ENCODE peak calls at places on chromosomes 7 and 10, in five cellular contexts. One of them, this sample, is unnamed.

GRCh38 chr7:27814054-27814453 is 74.1 kb downstream of the TAX1BP1 start:
- DNase-seq in T47D: no peak
- DNase-seq in iris pigment epithelial cell: peak; percentile 15
- DNase-seq in lung: no peak
- DNase-seq in SJSA1: no peak
- DNase-seq in this sample: no peak

GRCh38 chr10:68406111-68406814 is 814 bp downstream of the RUFY2 start:
- DNase-seq in T47D: peak; percentile 60
- DNase-seq in iris pigment epithelial cell: peak; percentile 72
- DNase-seq in lung: peak; percentile 48
- DNase-seq in SJSA1: peak; percentile 69
- DNase-seq in this sample: no peak

GRCh38 chr10:107011992-107012391 is 152.5 kb downstream of the SORCS1 start:
- DNase-seq in T47D: no peak
- DNase-seq in iris pigment epithelial cell: no peak
- DNase-seq in lung: no peak
- DNase-seq in SJSA1: no peak
- DNase-seq in this sample: no peak

GRCh38 chr10:48603421-48604038 is 1.3 kb downstream of the ARHGAP22 start:
- DNase-seq in T47D: no peak
- DNase-seq in iris pigment epithelial cell: no peak
- DNase-seq in lung: no peak
- DNase-seq in SJSA1: no peak
- DNase-seq in this sample: peak; percentile 54

GRCh38 chr7:134945711-134946110 is 40.6 kb upstream of the AGBL3 start:
- DNase-seq in T47D: no peak
- DNase-seq in iris pigment epithelial cell: no peak
- DNase-seq in lung: no peak
- DNase-seq in SJSA1: no peak
- DNase-seq in this sample: no peak

GRCh38 chr10:42871823-42872222 is 89.2 kb downstream of the BMS1 start:
- DNase-seq in T47D: no peak
- DNase-seq in iris pigment epithelial cell: no peak
- DNase-seq in lung: peak; percentile 18
- DNase-seq in SJSA1: no peak
- DNase-seq in this sample: no peak

GRCh38 chr7:100220833-100221718 is 1.3 kb downstream of the PVRIG start:
- DNase-seq in T47D: no peak
- DNase-seq in iris pigment epithelial cell: no peak
- DNase-seq in lung: no peak
- DNase-seq in SJSA1: peak; percentile 7
- DNase-seq in this sample: no peak

GRCh38 chr7:139423091-139423490 is 60.4 kb downstream of the KLRG2 start:
- DNase-seq in T47D: no peak
- DNase-seq in iris pigment epithelial cell: peak; percentile 67
- DNase-seq in lung: no peak
- DNase-seq in SJSA1: no peak
- DNase-seq in this sample: no peak

GRCh38 chr10:16606421-16606820 is 84.7 kb upstream of the C1QL3 start:
- DNase-seq in T47D: no peak
- DNase-seq in iris pigment epithelial cell: peak; percentile 66
- DNase-seq in lung: no peak
- DNase-seq in SJSA1: peak; percentile 7
- DNase-seq in this sample: no peak

GRCh38 chr7:79998343-79998742 is 136.3 kb upstream of the GNAI1 start:
- DNase-seq in T47D: no peak
- DNase-seq in iris pigment epithelial cell: no peak
- DNase-seq in lung: no peak
- DNase-seq in SJSA1: no peak
- DNase-seq in this sample: no peak

GRCh38 chr10:113049881-113050280 is 99.8 kb downstream of the TCF7L2 start:
- DNase-seq in T47D: no peak
- DNase-seq in iris pigment epithelial cell: no peak
- DNase-seq in lung: no peak
- DNase-seq in SJSA1: no peak
- DNase-seq in this sample: no peak

GRCh38 chr10:71795248-71795647 is 21.9 kb upstream of the VSIR start:
- DNase-seq in T47D: peak; percentile 48
- DNase-seq in iris pigment epithelial cell: peak; percentile 28
- DNase-seq in lung: no peak
- DNase-seq in SJSA1: no peak
- DNase-seq in this sample: no peak

GRCh38 chr10:49776851-49777250 is 14.7 kb upstream of the OGDHL start:
- DNase-seq in T47D: no peak
- DNase-seq in iris pigment epithelial cell: no peak
- DNase-seq in lung: no peak
- DNase-seq in SJSA1: no peak
- DNase-seq in this sample: no peak

GRCh38 chr7:97298561-97298960 is 181.1 kb downstream of the SDHAF3 start:
- DNase-seq in T47D: no peak
- DNase-seq in iris pigment epithelial cell: peak; percentile 73
- DNase-seq in lung: no peak
- DNase-seq in SJSA1: peak; percentile 6
- DNase-seq in this sample: no peak

GRCh38 chr10:72162978-72163377 is 52.8 kb upstream of the ANAPC16 start:
- DNase-seq in T47D: no peak
- DNase-seq in iris pigment epithelial cell: peak; percentile 81
- DNase-seq in lung: no peak
- DNase-seq in SJSA1: no peak
- DNase-seq in this sample: no peak

GRCh38 chr7:51351661-51352060 is 35.1 kb upstream of the COBL start:
- DNase-seq in T47D: no peak
- DNase-seq in iris pigment epithelial cell: no peak
- DNase-seq in lung: no peak
- DNase-seq in SJSA1: no peak
- DNase-seq in this sample: no peak

GRCh38 chr7:37445064-37445723 is 3.5 kb downstream of the ELMO1 start:
- DNase-seq in T47D: no peak
- DNase-seq in iris pigment epithelial cell: no peak
- DNase-seq in lung: no peak
- DNase-seq in SJSA1: no peak
- DNase-seq in this sample: no peak

GRCh38 chr10:119360181-119360921 is 153.0 kb downstream of the GRK5 start:
- DNase-seq in T47D: peak; percentile 81
- DNase-seq in iris pigment epithelial cell: peak; percentile 20
- DNase-seq in lung: no peak
- DNase-seq in SJSA1: peak; percentile 14
- DNase-seq in this sample: no peak

GRCh38 chr7:139177696-139178095 is 53.3 kb upstream of the UBN2 start:
- DNase-seq in T47D: no peak
- DNase-seq in iris pigment epithelial cell: no peak
- DNase-seq in lung: no peak
- DNase-seq in SJSA1: no peak
- DNase-seq in this sample: no peak

GRCh38 chr7:35801392-35802101 is 690 bp downstream of the SEPTIN7 start:
- DNase-seq in T47D: peak; percentile 76
- DNase-seq in iris pigment epithelial cell: peak; percentile 68
- DNase-seq in lung: peak; percentile 68
- DNase-seq in SJSA1: peak; percentile 78
- DNase-seq in this sample: peak; percentile 66

GRCh38 chr10:73553726-73554125 is 37.4 kb downstream of the USP54 start:
- DNase-seq in T47D: no peak
- DNase-seq in iris pigment epithelial cell: no peak
- DNase-seq in lung: no peak
- DNase-seq in SJSA1: no peak
- DNase-seq in this sample: no peak

GRCh38 chr10:29470355-29470705 is 164.4 kb downstream of the SVIL start:
- DNase-seq in T47D: no peak
- DNase-seq in iris pigment epithelial cell: no peak
- DNase-seq in lung: no peak
- DNase-seq in SJSA1: no peak
- DNase-seq in this sample: no peak

GRCh38 chr7:134847834-134848233 is 68.4 kb downstream of the CALD1 start:
- DNase-seq in T47D: no peak
- DNase-seq in iris pigment epithelial cell: no peak
- DNase-seq in lung: no peak
- DNase-seq in SJSA1: no peak
- DNase-seq in this sample: no peak

GRCh38 chr7:116809636-116810266 is 52.6 kb upstream of the CAPZA2 start:
- DNase-seq in T47D: peak; percentile 66
- DNase-seq in iris pigment epithelial cell: peak; percentile 71
- DNase-seq in lung: no peak
- DNase-seq in SJSA1: peak; percentile 46
- DNase-seq in this sample: no peak

GRCh38 chr10:86207226-86207625 is 159.4 kb downstream of the GRID1 start:
- DNase-seq in T47D: no peak
- DNase-seq in iris pigment epithelial cell: no peak
- DNase-seq in lung: no peak
- DNase-seq in SJSA1: no peak
- DNase-seq in this sample: no peak

GRCh38 chr7:155326385-155326784 is 28.7 kb downstream of the INSIG1 start:
- DNase-seq in T47D: no peak
- DNase-seq in iris pigment epithelial cell: no peak
- DNase-seq in lung: no peak
- DNase-seq in SJSA1: no peak
- DNase-seq in this sample: no peak

This sample was measured in right atrium auricular region.